ENCODE peak calls at places on chromosomes 16 and 17, in six cellular contexts. Q is right atrium auricular region, X is cardiac muscle cell, O is fibroblast of lung, C is DND-41, J is left ventricle myocardium inferior. M is an unnamed sample.

GRCh38 chr16:69787883-69788282 is 25.8 kb downstream of the WWP2 start:
- DNase-seq in Q (no peak), X (no peak), C (no peak), J (no peak), O (no peak), M (no peak)

GRCh38 chr17:9343513-9343912 is 232.1 kb downstream of the STX8 start:
- DNase-seq in X (peak), Q (no peak), J (no peak), O (no peak), C (no peak), M (no peak)

GRCh38 chr16:66858740-66859396 is 14.7 kb downstream of the CA7 start:
- DNase-seq in C (no peak), J (peak), X (no peak), Q (peak), O (peak), M (no peak)

GRCh38 chr17:41824086-41824485 is 11.3 kb downstream of the FKBP10 start:
- DNase-seq in Q (no peak), O (no peak), C (no peak), X (no peak), J (no peak), M (no peak)

GRCh38 chr17:78400581-78401240 is 22.3 kb downstream of the PGS1 start:
- DNase-seq in Q (no peak), C (no peak), X (no peak), J (no peak), O (no peak), M (no peak)

GRCh38 chr16:89764711-89765201 is 43.4 kb downstream of the ZNF276 start:
- DNase-seq in J (no peak), C (no peak), Q (peak), X (no peak), O (no peak), M (no peak)

GRCh38 chr16:21272253-21272652 is 5.8 kb downstream of the CRYM start:
- DNase-seq in X (no peak), O (no peak), Q (no peak), C (no peak), J (no peak), M (no peak)

GRCh38 chr17:48001187-48001586 is 30.3 kb downstream of the CDK5RAP3 start:
- DNase-seq in O (no peak), J (no peak), X (no peak), C (no peak), Q (no peak), M (no peak)

GRCh38 chr17:8479431-8479947 is 43.8 kb downstream of the NDEL1 start:
- DNase-seq in C (no peak), Q (no peak), J (peak), O (peak), X (no peak), M (no peak)

GRCh38 chr16:87464691-87465300 is 28.0 kb downstream of the ZCCHC14 start:
- DNase-seq in J (peak), O (peak), X (peak), Q (peak), C (peak), M (no peak)

GRCh38 chr16:22672830-22673210 is 141.1 kb upstream of the HS3ST2 start:
- DNase-seq in O (no peak), J (no peak), C (no peak), Q (no peak), X (no peak), M (no peak)

GRCh38 chr16:85515319-85515745 is 97.8 kb upstream of the GSE1 start:
- DNase-seq in O (no peak), C (no peak), Q (no peak), J (no peak), X (no peak), M (no peak)

GRCh38 chr17:73719588-73720071 is 75.4 kb upstream of the SDK2 start:
- DNase-seq in J (peak), O (peak), Q (no peak), X (peak), C (no peak), M (no peak)

GRCh38 chr17:9370464-9370863 is 205.2 kb downstream of the STX8 start:
- DNase-seq in O (peak), J (no peak), X (no peak), Q (no peak), C (no peak), M (no peak)

GRCh38 chr16:60100371-60100770 is 1366.3 kb upstream of the GOT2 start:
- DNase-seq in C (no peak), X (no peak), O (no peak), J (no peak), Q (no peak), M (no peak)

GRCh38 chr17:34616148-34616547 is 36.8 kb downstream of the TMEM132E start:
- DNase-seq in J (no peak), Q (no peak), O (no peak), X (peak), C (no peak), M (no peak)

GRCh38 chr17:45170976-45171337 is 9.3 kb downstream of the HEXIM2 start:
- DNase-seq in X (no peak), Q (peak), O (peak), J (peak), C (no peak), M (no peak)

GRCh38 chr17:64092952-64093451 is 36.9 kb downstream of the ERN1 start:
- DNase-seq in X (no peak), O (peak), Q (no peak), C (no peak), J (no peak), M (no peak)

GRCh38 chr16:81650982-81651562 is 128.0 kb upstream of the PLCG2 start:
- DNase-seq in J (peak), O (peak), C (no peak), Q (peak), X (peak), M (no peak)

GRCh38 chr17:74917430-74917829 is 5.6 kb downstream of the USH1G start:
- DNase-seq in C (no peak), O (no peak), J (no peak), Q (no peak), X (no peak), M (no peak)

GRCh38 chr17:158379-158778 is 21.0 kb downstream of the SCGB1C2 start:
- DNase-seq in C (no peak), O (no peak), J (no peak), X (no peak), Q (no peak), M (no peak)

GRCh38 chr17:56593741-56594527 is 435 bp downstream of the NOG start:
- DNase-seq in J (peak), X (peak), O (no peak), Q (no peak), C (peak), M (no peak)

GRCh38 chr16:28937222-28937876 is 5.6 kb downstream of the CD19 start:
- DNase-seq in J (no peak), Q (no peak), C (no peak), O (no peak), X (no peak), M (no peak)

GRCh38 chr17:69267219-69267618 is 38.6 kb upstream of the ABCA10 start:
- DNase-seq in O (no peak), C (no peak), J (no peak), Q (no peak), X (no peak), M (no peak)

GRCh38 chr17:82382933-82383255 is 11.3 kb downstream of the UTS2R start:
- DNase-seq in X (no peak), O (no peak), Q (no peak), J (no peak), C (no peak), M (no peak)

GRCh38 chr16:75206749-75207451 is at the start of gene CTRB2:
- DNase-seq in J (no peak), Q (no peak), C (no peak), X (no peak), O (no peak), M (no peak)

GRCh38 chr16:74623214-74623842 is 16.4 kb upstream of the GLG1 start:
- DNase-seq in J (no peak), X (peak), C (no peak), O (peak), Q (no peak), M (peak)

GRCh38 chr17:49976828-49977202 is 7.8 kb downstream of the DLX4 start:
- DNase-seq in X (no peak), O (no peak), C (no peak), Q (no peak), J (no peak), M (no peak)

GRCh38 chr16:78407191-78407590 is 307.7 kb downstream of the WWOX start:
- DNase-seq in J (no peak), X (no peak), C (no peak), Q (no peak), O (peak), M (no peak)

GRCh38 chr16:3590736-3591435 is 13.7 kb upstream of the NLRC3 start:
- DNase-seq in O (no peak), Q (no peak), J (no peak), C (no peak), X (no peak), M (no peak)

GRCh38 chr17:43774304-43775250 is 4.2 kb downstream of the DUSP3 start:
- DNase-seq in O (no peak), C (no peak), Q (no peak), X (no peak), J (no peak), M (no peak)

GRCh38 chr16:28277537-28278388 is 14.6 kb upstream of the SBK1 start:
- DNase-seq in Q (peak), O (peak), C (peak), J (peak), X (peak), M (no peak)

GRCh38 chr17:71964559-71964958 is 156.3 kb upstream of the SOX9 start:
- DNase-seq in Q (no peak), J (no peak), C (no peak), O (no peak), X (peak), M (no peak)

GRCh38 chr17:71963341-71963740 is 157.5 kb upstream of the SOX9 start:
- DNase-seq in X (no peak), J (no peak), O (no peak), C (no peak), Q (no peak), M (no peak)

GRCh38 chr17:71963791-71964190 is 157.0 kb upstream of the SOX9 start:
- DNase-seq in O (no peak), J (no peak), Q (no peak), C (no peak), X (no peak), M (no peak)

DNA sequence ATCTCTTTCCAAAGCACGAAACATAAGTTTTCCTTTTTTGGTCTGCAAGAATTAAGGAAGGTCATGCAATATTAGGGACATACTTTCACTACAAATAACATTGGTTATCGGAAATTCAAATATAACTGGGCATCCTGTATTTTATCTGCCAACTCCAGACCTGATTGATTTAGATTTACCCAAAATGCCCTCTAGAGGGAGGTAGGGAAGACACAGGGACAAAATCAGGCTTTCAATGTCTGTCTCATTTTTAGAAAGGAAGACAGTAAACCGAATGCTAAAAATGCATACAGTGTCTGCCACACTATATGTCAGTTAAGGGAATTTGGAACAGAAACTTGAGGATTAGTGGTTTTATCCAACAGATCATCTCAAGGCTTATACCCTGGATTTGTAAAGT is 161.7 kb upstream of the SOX9 start:
- DNase-seq in O (peak), Q (no peak), C (no peak), X (no peak), J (no peak), M (no peak)
- TF ChIP-seq CTCF in O (peak), Q (no peak), C (peak), X (peak), J (peak), M (peak)

DNA sequence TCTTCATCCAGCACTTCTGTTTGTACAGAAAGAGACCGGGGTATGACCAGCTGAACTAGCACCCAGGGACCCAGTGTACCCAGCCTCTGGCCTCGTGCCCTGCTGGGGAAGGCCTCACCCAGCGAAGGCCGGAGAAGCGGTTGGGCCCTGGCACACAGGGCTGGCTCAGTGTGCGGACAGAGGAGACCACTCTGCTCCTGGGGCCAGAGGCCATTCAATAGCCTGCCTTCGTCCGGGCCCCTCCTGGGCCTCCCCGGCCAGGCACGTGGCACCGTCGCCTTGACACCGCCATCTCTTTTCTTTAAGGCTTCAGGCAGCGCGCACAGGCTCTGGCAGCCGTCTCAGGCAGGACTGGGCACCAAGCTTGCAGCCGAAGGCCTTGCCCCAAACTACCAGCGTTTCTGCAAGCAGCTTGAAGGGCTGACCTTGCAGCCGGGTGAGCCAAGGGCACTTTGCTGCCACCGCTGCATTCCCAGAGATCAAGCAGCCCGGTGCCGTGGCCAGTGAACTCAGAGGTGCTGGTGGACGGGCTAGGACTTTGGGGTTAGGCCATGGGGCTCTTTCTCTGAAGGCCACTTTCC is 8.0 kb downstream of the TAX1BP3 start:
- DNase-seq in J (peak), X (peak), O (no peak), Q (no peak), C (no peak), M (no peak)
- H3K4me3 ChIP-seq in J (no peak), X (no peak), O (no peak), Q (no peak), C (no peak), M (no peak)

GRCh38 chr17:67628580-67629013 is 89.1 kb upstream of the NOL11 start:
- DNase-seq in C (no peak), J (peak), X (no peak), Q (no peak), O (peak), M (no peak)
- TF ChIP-seq CTCF in C (peak), J (peak), X (peak), Q (no peak), O (peak), M (peak)

GRCh38 chr16:72818286-72818845 is 229.6 kb downstream of the ZFHX3 start:
- DNase-seq in X (no peak), J (no peak), O (no peak), Q (no peak), C (no peak), M (no peak)
- H3K4me3 ChIP-seq in X (no peak), J (no peak), O (no peak), Q (no peak), C (no peak), M (no peak)

DNA sequence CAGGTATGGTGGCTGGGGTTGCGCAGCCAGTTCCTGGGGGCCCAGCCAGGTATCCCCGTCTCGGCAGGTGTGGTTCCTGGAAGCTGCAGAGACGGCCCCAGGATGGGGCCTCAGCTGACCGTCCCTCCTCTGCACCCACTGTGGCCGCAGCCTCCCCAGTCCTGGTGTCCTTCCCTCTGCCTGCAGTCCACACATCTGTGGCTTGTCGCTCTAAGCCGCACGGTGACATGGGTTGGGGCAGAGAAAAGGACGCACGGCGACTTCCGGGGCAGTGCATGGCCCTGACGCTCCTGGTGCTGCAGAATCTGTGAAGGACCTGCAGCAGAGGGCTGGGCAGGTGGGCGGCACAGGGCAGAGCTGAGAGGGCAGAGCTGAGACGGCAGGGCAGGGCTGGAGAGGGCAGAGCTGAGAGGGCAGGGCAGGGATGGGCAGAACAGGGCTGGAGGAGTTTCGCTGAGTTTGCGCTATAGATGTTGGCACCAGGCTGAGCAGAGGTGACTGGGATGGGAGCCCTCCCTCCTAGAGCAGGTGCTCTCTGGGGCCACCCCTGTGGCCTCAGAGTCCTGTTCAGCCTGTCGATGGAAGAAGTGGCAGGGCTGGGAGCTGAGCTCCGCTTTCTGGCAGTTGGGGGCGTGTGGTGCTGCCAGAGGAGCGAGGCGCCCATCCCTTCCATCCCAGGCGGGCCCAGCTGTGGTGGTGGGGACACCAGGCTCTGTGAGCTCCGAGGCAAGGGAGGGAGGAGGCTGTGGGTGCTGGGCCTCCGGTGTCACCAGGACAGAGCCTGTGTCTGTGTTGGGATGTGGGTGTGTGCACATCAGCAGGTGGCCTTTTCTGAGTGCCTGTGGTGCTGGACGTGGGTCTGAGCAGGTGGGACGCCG is 23.0 kb downstream of the TSC2 start:
- DNase-seq in C (no peak), O (no peak), X (no peak), Q (no peak), J (no peak), M (no peak)
- TF ChIP-seq CTCF in C (no peak), O (no peak), X (no peak), Q (no peak), J (no peak), M (no peak)